ENCODE peak calls at places on chromosome X, in four cellular contexts. One of them, this sample, is unnamed.

GRCh38 chrX:47316276-47317025 is 53.9 kb upstream of the ZNF157 start:
- DNase-seq in HTR-8/SVneo: no peak
- DNase-seq in MM.1S: no peak
- DNase-seq in NCI-H2171: no peak
- DNase-seq in this sample: no peak

GRCh38 chrX:23333842-23334535 is 660 bp upstream of the PTCHD1 start:
- DNase-seq in HTR-8/SVneo: no peak
- DNase-seq in NCI-H2171: no peak
- DNase-seq in MM.1S: no peak
- DNase-seq in this sample: no peak

GRCh38 chrX:1444896-1445480 is 7.7 kb downstream of the ASMTL start:
- DNase-seq in MM.1S: no peak
- DNase-seq in NCI-H2171: no peak
- DNase-seq in HTR-8/SVneo: no peak
- DNase-seq in this sample: peak; percentile 15

GRCh38 chrX:151711787-151712186 is 4.0 kb upstream of the FATE1 start:
- DNase-seq in HTR-8/SVneo: no peak
- DNase-seq in NCI-H2171: no peak
- DNase-seq in MM.1S: no peak
- DNase-seq in this sample: no peak

GRCh38 chrX:30975467-30975866 is 86.4 kb upstream of the TAB3 start:
- DNase-seq in MM.1S: no peak
- DNase-seq in HTR-8/SVneo: no peak
- DNase-seq in NCI-H2171: no peak
- DNase-seq in this sample: no peak

GRCh38 chrX:118480172-118480571 is 15.4 kb upstream of the DOCK11 start:
- DNase-seq in MM.1S: no peak
- DNase-seq in HTR-8/SVneo: no peak
- DNase-seq in NCI-H2171: no peak
- DNase-seq in this sample: no peak

GRCh38 chrX:152907084-152907651 is 9.3 kb downstream of the ZNF185 start:
- DNase-seq in MM.1S: no peak
- DNase-seq in NCI-H2171: no peak
- DNase-seq in HTR-8/SVneo: no peak
- DNase-seq in this sample: no peak

GRCh38 chrX:72576161-72576896 is 3.7 kb upstream of the HDAC8 start:
- DNase-seq in NCI-H2171: no peak
- DNase-seq in MM.1S: no peak
- DNase-seq in HTR-8/SVneo: no peak
- DNase-seq in this sample: no peak

GRCh38 chrX:86171366-86171765 is 23.1 kb downstream of the DACH2 start:
- DNase-seq in NCI-H2171: no peak
- DNase-seq in MM.1S: peak; percentile 49
- DNase-seq in HTR-8/SVneo: no peak
- DNase-seq in this sample: peak; percentile 31

GRCh38 chrX:1442016-1442665 is 10.6 kb downstream of the ASMTL start:
- DNase-seq in MM.1S: no peak
- DNase-seq in NCI-H2171: no peak
- DNase-seq in HTR-8/SVneo: no peak
- DNase-seq in this sample: peak; percentile 23

GRCh38 chrX:14497184-14497666 is 32.1 kb upstream of the GLRA2 start:
- DNase-seq in NCI-H2171: no peak
- DNase-seq in MM.1S: peak; percentile 56
- DNase-seq in HTR-8/SVneo: no peak
- DNase-seq in this sample: no peak

GRCh38 chrX:24017674-24018073 is 9.3 kb downstream of the KLHL15 start:
- DNase-seq in HTR-8/SVneo: no peak
- DNase-seq in MM.1S: no peak
- DNase-seq in NCI-H2171: no peak
- DNase-seq in this sample: no peak

GRCh38 chrX:22159071-22159470 is 113.6 kb upstream of the CBLL2 start:
- DNase-seq in NCI-H2171: no peak
- DNase-seq in HTR-8/SVneo: no peak
- DNase-seq in MM.1S: no peak
- DNase-seq in this sample: no peak

GRCh38 chrX:20056704-20057103 is 60.0 kb downstream of the MAP7D2 start:
- DNase-seq in NCI-H2171: peak; percentile 14
- DNase-seq in MM.1S: no peak
- DNase-seq in HTR-8/SVneo: no peak
- DNase-seq in this sample: no peak

GRCh38 chrX:15269618-15270521 is at the start of gene ASB9:
- DNase-seq in NCI-H2171: peak; percentile 15
- DNase-seq in HTR-8/SVneo: peak; percentile 70
- DNase-seq in MM.1S: no peak
- DNase-seq in this sample: peak; percentile 74

GRCh38 chrX:84216406-84216805 is 28.4 kb upstream of the RPS6KA6 start:
- DNase-seq in NCI-H2171: peak; percentile 0
- DNase-seq in MM.1S: no peak
- DNase-seq in HTR-8/SVneo: no peak
- DNase-seq in this sample: no peak

GRCh38 chrX:47607091-47607490 is 12.6 kb downstream of the SYN1 start:
- DNase-seq in HTR-8/SVneo: no peak
- DNase-seq in MM.1S: no peak
- DNase-seq in NCI-H2171: no peak
- DNase-seq in this sample: no peak

GRCh38 chrX:14963447-14964236 is 90.4 kb downstream of the MOSPD2 start:
- DNase-seq in NCI-H2171: no peak
- DNase-seq in HTR-8/SVneo: peak; percentile 34
- DNase-seq in MM.1S: no peak
- DNase-seq in this sample: no peak

GRCh38 chrX:9037296-9037695 is 3.4 kb upstream of the FAM9B start:
- DNase-seq in MM.1S: no peak
- DNase-seq in NCI-H2171: no peak
- DNase-seq in HTR-8/SVneo: no peak
- DNase-seq in this sample: no peak

GRCh38 chrX:84907324-84907946 is 96.2 kb upstream of the APOOL start:
- DNase-seq in NCI-H2171: no peak
- DNase-seq in HTR-8/SVneo: no peak
- DNase-seq in MM.1S: peak; percentile 13
- DNase-seq in this sample: no peak

GRCh38 chrX:11533211-11533651 is 132.5 kb downstream of the ARHGAP6 start:
- DNase-seq in HTR-8/SVneo: peak; percentile 35
- DNase-seq in MM.1S: peak; percentile 87
- DNase-seq in NCI-H2171: peak; percentile 26
- DNase-seq in this sample: peak; percentile 18

GRCh38 chrX:45761920-45762319 is 561.2 kb upstream of the DIPK2B start:
- DNase-seq in MM.1S: no peak
- DNase-seq in HTR-8/SVneo: no peak
- DNase-seq in NCI-H2171: no peak
- DNase-seq in this sample: no peak

GRCh38 chrX:1159515-1159914 is 52.9 kb downstream of the CRLF2 start:
- DNase-seq in HTR-8/SVneo: no peak
- DNase-seq in MM.1S: no peak
- DNase-seq in NCI-H2171: no peak
- DNase-seq in this sample: no peak

GRCh38 chrX:9865804-9866471 is 79.7 kb downstream of the SHROOM2 start:
- DNase-seq in HTR-8/SVneo: peak; percentile 9
- DNase-seq in NCI-H2171: no peak
- DNase-seq in MM.1S: no peak
- DNase-seq in this sample: no peak

GRCh38 chrX:97290199-97290598 is 406.5 kb downstream of the RPA4 start:
- DNase-seq in NCI-H2171: no peak
- DNase-seq in MM.1S: no peak
- DNase-seq in HTR-8/SVneo: no peak
- DNase-seq in this sample: no peak

GRCh38 chrX:131288738-131289511 is at the start of gene IGSF1:
- DNase-seq in MM.1S: peak; percentile 49
- DNase-seq in HTR-8/SVneo: no peak
- DNase-seq in NCI-H2171: peak; percentile 24
- DNase-seq in this sample: no peak

GRCh38 chrX:69000857-69001256 is 164.4 kb downstream of the PJA1 start:
- DNase-seq in HTR-8/SVneo: no peak
- DNase-seq in NCI-H2171: no peak
- DNase-seq in MM.1S: no peak
- DNase-seq in this sample: no peak

GRCh38 chrX:1502853-1503252 is 34.1 kb downstream of the P2RY8 start:
- DNase-seq in HTR-8/SVneo: no peak
- DNase-seq in NCI-H2171: no peak
- DNase-seq in MM.1S: no peak
- DNase-seq in this sample: no peak

GRCh38 chrX:132426695-132427281 is 62.0 kb downstream of the MBNL3 start:
- DNase-seq in MM.1S: no peak
- DNase-seq in HTR-8/SVneo: no peak
- DNase-seq in NCI-H2171: no peak
- DNase-seq in this sample: no peak

GRCh38 chrX:152989292-152989658 is 4.6 kb downstream of the PNMA5 start:
- DNase-seq in NCI-H2171: no peak
- DNase-seq in HTR-8/SVneo: no peak
- DNase-seq in MM.1S: no peak
- DNase-seq in this sample: no peak

GRCh38 chrX:40866878-40867277 is 131.5 kb upstream of the MED14 start:
- DNase-seq in HTR-8/SVneo: no peak
- DNase-seq in MM.1S: no peak
- DNase-seq in NCI-H2171: no peak
- DNase-seq in this sample: no peak

GRCh38 chrX:18354369-18355329 is at the start of gene SCML2:
- DNase-seq in MM.1S: peak; percentile 42
- DNase-seq in NCI-H2171: peak; percentile 30
- DNase-seq in HTR-8/SVneo: no peak
- DNase-seq in this sample: peak; percentile 74

GRCh38 chrX:38800981-38801845 is at the start of gene MID1IP1:
- DNase-seq in NCI-H2171: peak; percentile 87
- DNase-seq in HTR-8/SVneo: peak; percentile 74
- DNase-seq in MM.1S: peak; percentile 80
- DNase-seq in this sample: peak; percentile 91

GRCh38 chrX:34612036-34612435 is 45.0 kb downstream of the TMEM47 start:
- DNase-seq in MM.1S: no peak
- DNase-seq in NCI-H2171: no peak
- DNase-seq in HTR-8/SVneo: peak; percentile 4
- DNase-seq in this sample: no peak

GRCh38 chrX:50747471-50747900 is 66.5 kb downstream of the SHROOM4 start:
- DNase-seq in MM.1S: no peak
- DNase-seq in NCI-H2171: no peak
- DNase-seq in HTR-8/SVneo: no peak
- DNase-seq in this sample: no peak

GRCh38 chrX:17788439-17788838 is 51.1 kb downstream of the SCML1 start:
- DNase-seq in MM.1S: peak; percentile 12
- DNase-seq in HTR-8/SVneo: peak; percentile 36
- DNase-seq in NCI-H2171: no peak
- DNase-seq in this sample: no peak